ENCODE peak calls at places on chromosomes 5 and 9, in five cellular contexts. J, B, R, O and A are unnamed samples.

GRCh38 chr9:75063556-75064305 is 24.2 kb downstream of the NMRK1 start:
- DNase-seq in O (peak), R (no peak), J (no peak), B (no peak), A (peak)

GRCh38 chr5:67015577-67016290 is 180.9 kb downstream of the CD180 start:
- DNase-seq in O (no peak), J (no peak), R (no peak), B (no peak), A (peak)

GRCh38 chr5:180119031-180119885 is 47.7 kb upstream of the RNF130 start:
- DNase-seq in B (no peak), R (no peak), O (no peak), J (no peak), A (no peak)

GRCh38 chr9:132973713-132974112 is 4.8 kb upstream of the GFI1B start:
- DNase-seq in O (peak), B (no peak), R (peak), J (peak), A (no peak)

GRCh38 chr5:125743939-125744338 is 679.3 kb upstream of the GRAMD2B start:
- DNase-seq in B (no peak), O (no peak), R (no peak), J (no peak), A (no peak)

GRCh38 chr9:75889977-75890540 is 414 bp upstream of the PCSK5 start:
- DNase-seq in R (peak), J (no peak), B (peak), O (peak), A (peak)

GRCh38 chr9:121359358-121360294 is 10.4 kb downstream of the STOM start:
- DNase-seq in B (no peak), R (peak), J (no peak), O (peak), A (no peak)

GRCh38 chr9:90858505-90858904 is 56.9 kb downstream of the SYK start:
- DNase-seq in R (peak), O (no peak), J (no peak), B (no peak), A (no peak)

GRCh38 chr5:68409259-68409658 is 193.7 kb downstream of the PIK3R1 start:
- DNase-seq in B (no peak), R (no peak), O (peak), J (no peak), A (peak)

GRCh38 chr9:81589392-81589791 is 100.0 kb downstream of the TLE1 start:
- DNase-seq in B (no peak), J (no peak), R (no peak), O (no peak), A (no peak)

GRCh38 chr5:132103380-132103951 is 29.9 kb downstream of the CSF2 start:
- DNase-seq in R (peak), B (no peak), O (peak), J (peak), A (peak)

GRCh38 chr9:126219717-126220116 is 106.9 kb upstream of the MVB12B start:
- DNase-seq in R (no peak), J (no peak), B (peak), O (no peak), A (no peak)

GRCh38 chr5:82493217-82493616 is 215.1 kb upstream of the RPS23 start:
- DNase-seq in J (no peak), R (no peak), O (no peak), B (no peak), A (peak)

GRCh38 chr5:119355244-119355635 is 579 bp upstream of the TNFAIP8 start:
- DNase-seq in B (peak), O (no peak), R (no peak), J (no peak), A (peak)
- TF ChIP-seq EZH2phosphoT487 in B (no peak), O (no peak), R (no peak), J (no peak), A (no peak)

DNA sequence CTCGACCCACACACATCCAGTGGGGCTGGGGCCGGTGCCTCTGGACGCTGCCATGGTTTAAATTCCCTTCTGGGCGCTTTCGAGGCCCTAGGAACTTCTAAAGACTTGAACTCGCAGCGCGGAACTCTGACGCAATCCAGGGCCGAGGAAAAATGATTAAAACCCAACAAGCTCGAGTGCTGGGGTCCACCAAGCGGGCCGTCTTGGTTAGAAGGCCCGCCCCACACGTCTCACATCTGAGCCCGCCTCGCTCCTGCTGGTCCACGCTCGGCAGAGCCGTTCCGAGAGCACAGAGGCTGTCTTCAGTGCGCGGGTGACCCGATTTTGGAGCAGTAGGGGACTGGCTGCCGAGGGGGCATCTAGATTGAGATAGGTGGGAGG is 1.5 kb downstream of the CRHBP start:
- DNase-seq in J (no peak), O (no peak), R (no peak), B (peak), A (no peak)
- TF ChIP-seq EZH2 in J (no peak), O (no peak), R (no peak), B (peak), A (no peak)

GRCh38 chr5:98514106-98514665 is 259.3 kb upstream of the RGMB start:
- DNase-seq in R (no peak), J (no peak), O (peak), B (no peak), A (peak)

GRCh38 chr5:98517559-98517958 is 255.9 kb upstream of the RGMB start:
- DNase-seq in R (no peak), B (no peak), O (peak), J (no peak), A (no peak)

GRCh38 chr5:98517967-98518366 is 255.5 kb upstream of the RGMB start:
- DNase-seq in J (no peak), R (no peak), O (no peak), B (no peak), A (no peak)

GRCh38 chr5:98518754-98519153 is 254.7 kb upstream of the RGMB start:
- DNase-seq in O (no peak), B (no peak), J (no peak), R (no peak), A (no peak)

GRCh38 chr5:98516701-98517100 is 256.8 kb upstream of the RGMB start:
- DNase-seq in O (no peak), R (no peak), J (no peak), B (no peak), A (no peak)
- H3K9ac ChIP-seq in O (no peak), R (no peak), J (no peak), B (no peak), A (no peak)

GRCh38 chr5:135173662-135174290 is 139.7 kb upstream of the PITX1 start:
- DNase-seq in O (no peak), R (no peak), B (no peak), J (no peak), A (no peak)
- TF ChIP-seq EZH2phosphoT487 in O (no peak), R (no peak), B (no peak), J (no peak), A (no peak)

GRCh38 chr5:72476721-72477120 is 30.5 kb downstream of the ZNF366 start:
- DNase-seq in O (no peak), B (no peak), R (no peak), J (no peak), A (no peak)

GRCh38 chr5:72472666-72473422 is 34.4 kb downstream of the ZNF366 start:
- DNase-seq in O (peak), B (no peak), J (no peak), R (no peak), A (peak)

GRCh38 chr5:72476265-72476664 is 30.9 kb downstream of the ZNF366 start:
- DNase-seq in J (no peak), O (no peak), B (no peak), R (no peak), A (no peak)

GRCh38 chr5:72472031-72472430 is 35.2 kb downstream of the ZNF366 start:
- DNase-seq in B (no peak), J (no peak), O (no peak), R (no peak), A (peak)

GRCh38 chr5:72474117-72474915 is 32.9 kb downstream of the ZNF366 start:
- DNase-seq in R (no peak), B (peak), O (no peak), J (no peak), A (no peak)
- TF ChIP-seq EZH2 in R (no peak), B (no peak), O (no peak), J (no peak), A (no peak)

GRCh38 chr9:100575765-100576368 is 2.0 kb upstream of the CAVIN4 start:
- DNase-seq in B (no peak), R (no peak), O (peak), J (no peak), A (peak)
- H3K9ac ChIP-seq in B (no peak), R (no peak), O (no peak), J (no peak), A (no peak)

DNA sequence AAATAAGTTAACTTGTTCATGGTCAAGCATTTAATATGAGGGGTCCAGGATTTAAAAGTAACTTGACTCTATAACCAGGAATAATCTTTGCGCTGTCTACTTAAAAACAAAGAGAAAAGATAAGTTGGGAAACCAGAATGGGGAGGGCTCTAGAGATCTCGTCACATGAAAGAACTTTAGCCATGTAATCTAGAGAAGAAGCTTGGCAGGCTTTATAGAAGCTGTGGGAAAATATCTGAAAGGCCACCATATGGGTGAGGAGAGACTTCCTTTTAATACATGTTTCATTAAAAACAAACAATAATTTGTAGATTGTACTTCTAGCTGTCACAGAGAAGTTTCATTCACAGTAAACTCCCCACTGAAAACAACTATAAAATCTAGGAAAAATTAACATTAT is 46.7 kb upstream of the PPP1R2B start:
- DNase-seq in J (no peak), B (no peak), R (no peak), O (no peak), A (no peak)
- TF ChIP-seq EZH2phosphoT487 in J (no peak), B (no peak), R (no peak), O (no peak), A (no peak)

GRCh38 chr5:76081811-76082783 is 1.1 kb upstream of the SV2C start:
- DNase-seq in B (peak), O (no peak), J (no peak), R (no peak), A (no peak)

GRCh38 chr5:76082790-76083554 is at the start of gene SV2C:
- DNase-seq in B (peak), R (peak), O (peak), J (no peak), A (no peak)

GRCh38 chr5:76084496-76085285 is 1.5 kb downstream of the SV2C start:
- DNase-seq in J (no peak), R (peak), O (peak), B (peak), A (no peak)

GRCh38 chr5:76085286-76085579 is 2.0 kb downstream of the SV2C start:
- DNase-seq in B (no peak), O (no peak), J (no peak), R (no peak), A (no peak)

GRCh38 chr5:76083555-76084495 is 642 bp downstream of the SV2C start:
- DNase-seq in O (peak), R (peak), J (no peak), B (peak), A (no peak)
- TF ChIP-seq EZH2 in O (peak), R (no peak), J (no peak), B (peak), A (no peak)